ENCODE peak calls at places on chromosomes 1 and 21, in six cellular contexts. C is prostate gland, L is GM23338, G is K562, K is breast epithelium, I is HCT116. A is an unnamed sample.

GRCh38 chr1:12063141-12064072 is at the start of gene TNFRSF8:
- DNase-seq in C (no peak), L (peak; percentile 85), G (peak; percentile 76), K (no peak), I (no peak), A (no peak)

GRCh38 chr1:2555634-2556276 is 416 bp upstream of the TNFRSF14 start:
- DNase-seq in C (peak; percentile 65), L (no peak), G (no peak), K (peak; percentile 86), I (no peak), A (peak; percentile 82)

GRCh38 chr1:228989992-228990827 is 254.9 kb downstream of the RHOU start:
- DNase-seq in C (no peak), L (no peak), G (no peak), K (no peak), I (no peak), A (peak; percentile 38)

GRCh38 chr1:89822999-89823628 is 2.3 kb downstream of the LRRC8D start:
- DNase-seq in C (no peak), L (no peak), G (no peak), K (no peak), I (no peak), A (no peak)

GRCh38 chr21:40166291-40166843 is 299.1 kb downstream of the PCP4 start:
- DNase-seq in C (no peak), L (peak; percentile 6), G (no peak), K (no peak), I (no peak), A (no peak)

GRCh38 chr1:45359882-45360513 is 19.8 kb upstream of the MUTYH start:
- DNase-seq in C (peak; percentile 75), L (peak; percentile 77), G (peak; percentile 30), K (peak; percentile 69), I (no peak), A (peak; percentile 69)

GRCh38 chr1:160837558-160838205 is 25.0 kb downstream of the CD244 start:
- DNase-seq in C (no peak), L (no peak), G (no peak), K (peak; percentile 53), I (peak; percentile 12), A (peak; percentile 50)

GRCh38 chr1:161081151-161081405 is 8.3 kb downstream of the NECTIN4 start:
- DNase-seq in C (no peak), L (no peak), G (no peak), K (no peak), I (no peak), A (no peak)

GRCh38 chr1:12447849-12448312 is 170.1 kb downstream of the DHRS3 start:
- DNase-seq in C (no peak), L (no peak), G (no peak), K (peak; percentile 56), I (no peak), A (no peak)

GRCh38 chr1:179127163-179127895 is 45.5 kb downstream of the TOR3A start:
- DNase-seq in C (no peak), L (no peak), G (no peak), K (no peak), I (no peak), A (no peak)

GRCh38 chr1:247415423-247416361 is at the start of gene NLRP3:
- DNase-seq in C (no peak), L (peak; percentile 20), G (no peak), K (no peak), I (no peak), A (peak; percentile 34)

GRCh38 chr21:15430023-15430422 is 299.8 kb upstream of the USP25 start:
- DNase-seq in C (no peak), L (no peak), G (no peak), K (no peak), I (no peak), A (no peak)

GRCh38 chr1:53328009-53328489 is at the start of gene LRP8:
- DNase-seq in C (peak; percentile 58), L (peak; percentile 80), G (peak; percentile 97), K (no peak), I (peak; percentile 31), A (peak; percentile 73)

GRCh38 chr1:207077470-207078377 is 10.9 kb upstream of the C4BPB start:
- DNase-seq in C (peak; percentile 75), L (peak; percentile 74), G (peak; percentile 81), K (peak; percentile 67), I (peak; percentile 51), A (peak; percentile 74)

GRCh38 chr1:236421022-236421421 is 26.9 kb downstream of the EDARADD start:
- DNase-seq in C (no peak), L (no peak), G (no peak), K (no peak), I (no peak), A (no peak)

GRCh38 chr1:41611068-41611931 is 126.8 kb upstream of the EDN2 start:
- DNase-seq in C (no peak), L (no peak), G (no peak), K (no peak), I (no peak), A (no peak)

GRCh38 chr1:9128161-9128519 is 762 bp downstream of the GPR157 start:
- DNase-seq in C (peak; percentile 54), L (peak; percentile 35), G (no peak), K (peak; percentile 59), I (no peak), A (peak; percentile 45)

GRCh38 chr1:41662656-41663437 is 178.4 kb upstream of the EDN2 start:
- DNase-seq in C (peak; percentile 63), L (peak; percentile 54), G (no peak), K (peak; percentile 55), I (no peak), A (no peak)

GRCh38 chr1:62391369-62391971 is 45.4 kb upstream of the USP1 start:
- DNase-seq in C (no peak), L (peak; percentile 93), G (peak; percentile 52), K (no peak), I (peak; percentile 26), A (no peak)

GRCh38 chr1:25460020-25460419 is 29.3 kb downstream of the MACO1 start:
- DNase-seq in C (no peak), L (no peak), G (no peak), K (no peak), I (no peak), A (no peak)

GRCh38 chr1:25458550-25459298 is 28.0 kb downstream of the MACO1 start:
- DNase-seq in C (peak; percentile 57), L (no peak), G (no peak), K (no peak), I (no peak), A (no peak)

GRCh38 chr1:25467193-25467592 is 36.5 kb downstream of the MACO1 start:
- DNase-seq in C (no peak), L (no peak), G (no peak), K (no peak), I (no peak), A (no peak)

GRCh38 chr1:25461783-25462182 is 31.1 kb downstream of the MACO1 start:
- DNase-seq in C (no peak), L (no peak), G (no peak), K (no peak), I (no peak), A (no peak)

GRCh38 chr1:25462732-25463131 is 32.0 kb downstream of the MACO1 start:
- DNase-seq in C (no peak), L (no peak), G (no peak), K (no peak), I (no peak), A (no peak)
- H3K27ac ChIP-seq in C (no peak overlapping the region), L (no peak overlapping the region), G (no peak overlapping the region), K (no peak overlapping the region), I (no peak overlapping the region), A (no peak overlapping the region)

DNA sequence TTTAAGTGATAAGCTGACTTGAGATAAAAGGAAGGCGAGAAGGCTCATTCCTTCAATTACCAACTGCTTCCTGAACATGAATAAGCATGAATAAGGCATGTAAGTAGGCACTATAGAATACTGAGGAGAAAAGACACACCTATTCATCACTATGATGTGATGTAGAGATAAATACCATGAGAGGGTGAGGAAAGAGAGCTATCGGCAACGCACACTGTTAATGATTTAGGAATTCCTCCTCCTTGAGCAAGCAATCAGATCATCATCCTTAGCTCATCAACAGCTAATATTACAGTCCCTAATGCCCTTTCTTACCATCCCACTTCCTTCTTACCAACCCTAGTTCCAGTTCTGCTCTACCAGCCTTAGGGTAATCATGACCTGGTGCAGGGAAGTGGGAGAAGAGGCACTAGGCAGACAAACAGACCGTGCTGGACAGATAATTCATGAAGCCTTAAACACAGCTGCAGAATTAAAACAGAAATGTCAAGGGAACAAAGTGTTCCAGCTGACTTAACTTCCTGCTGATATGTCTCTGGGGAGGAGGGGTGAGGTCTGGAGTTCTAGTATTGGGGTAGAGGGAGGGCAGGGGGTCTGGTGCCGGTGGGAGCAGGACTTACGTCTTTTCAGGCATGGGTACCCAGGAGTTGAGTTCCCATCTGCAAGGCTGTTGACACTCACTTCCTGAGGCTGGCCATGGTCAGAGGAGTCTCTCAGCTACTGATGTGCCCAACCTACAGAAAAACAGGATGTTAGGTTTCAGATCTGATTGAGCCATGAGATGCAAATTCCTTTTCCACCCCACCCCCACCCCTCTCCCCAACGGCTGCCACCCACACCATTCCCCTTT is 12.7 kb upstream of the RCSD1 start:
- DNase-seq in C (no peak), L (peak; percentile 61), G (peak; percentile 53), K (no peak), I (no peak), A (no peak)
- TF ChIP-seq POLR2AphosphoS5 in C (peak; percentile 28), L (no peak), G (peak; percentile 21), K (no peak), I (no peak), A (no peak)

GRCh38 chr1:25743164-25744139 is 56.5 kb upstream of the SELENON start:
- DNase-seq in C (peak; percentile 65), L (no peak), G (no peak), K (peak; percentile 66), I (no peak), A (peak; percentile 94)

GRCh38 chr1:25747046-25747705 is 52.8 kb upstream of the SELENON start:
- DNase-seq in C (no peak), L (peak; percentile 49), G (no peak), K (no peak), I (no peak), A (no peak)

GRCh38 chr1:25746299-25747045 is 53.5 kb upstream of the SELENON start:
- DNase-seq in C (no peak), L (no peak), G (no peak), K (no peak), I (no peak), A (no peak)

GRCh38 chr1:25744140-25744581 is 55.8 kb upstream of the SELENON start:
- DNase-seq in C (peak; percentile 73), L (peak; percentile 75), G (no peak), K (peak; percentile 54), I (peak; percentile 3), A (peak; percentile 69)

GRCh38 chr1:25744636-25745425 is 55.2 kb upstream of the SELENON start:
- DNase-seq in C (no peak), L (no peak), G (no peak), K (no peak), I (no peak), A (no peak)
- H3K4me1 ChIP-seq in C (peaks cover 20% of the 10 kb centered on the region), L (peaks cover 27% of the 10 kb centered on the region), G (peaks cover 6% of the 10 kb centered on the region), K (no peaks in the 10 kb centered on the region), I (no peaks in the 10 kb centered on the region), A (peaks cover 24% of the 10 kb centered on the region)

DNA sequence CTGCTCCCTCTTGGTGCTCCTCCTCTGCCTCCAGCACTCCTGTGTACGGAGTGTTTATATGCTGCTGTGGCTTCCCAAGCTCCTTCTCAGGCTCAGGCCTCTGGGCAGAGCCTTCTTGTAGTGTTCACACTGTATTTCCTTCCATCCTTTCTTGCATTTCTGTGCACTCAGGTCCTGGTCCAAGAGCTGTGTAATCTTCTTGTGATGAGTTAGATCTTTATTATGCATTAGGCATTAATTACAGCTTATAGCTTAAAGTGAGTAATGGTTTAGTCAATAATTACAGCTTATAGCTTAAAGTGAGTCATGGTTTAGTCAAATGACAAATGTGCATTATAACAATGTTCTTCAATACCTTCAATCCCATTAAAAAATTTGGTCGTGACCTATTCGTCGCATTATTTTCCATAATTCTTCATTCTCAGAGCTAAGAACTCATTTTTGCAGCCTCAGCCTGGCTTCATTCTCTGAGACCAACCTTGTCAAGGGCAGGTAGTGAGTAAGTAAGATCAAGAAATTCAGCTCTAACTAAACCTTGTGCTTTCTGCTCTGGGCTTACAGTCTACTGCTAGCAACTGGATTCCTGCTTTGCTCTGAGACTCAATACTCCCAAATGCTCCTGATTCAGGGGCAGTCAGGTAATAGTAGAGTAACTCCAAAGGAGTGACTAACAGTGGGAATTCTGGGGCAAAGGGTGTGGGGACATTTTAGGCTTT is 154.6 kb upstream of the SPAG17 start:
- DNase-seq in C (no peak), L (no peak), G (no peak), K (no peak), I (no peak), A (no peak)
- H3K27ac ChIP-seq in C (no peak overlapping the region), L (no peak overlapping the region), G (no peak overlapping the region), K (no peak overlapping the region), I (no peak overlapping the region), A (no peak overlapping the region)